ENCODE peak calls at places on chromosomes 7 and 10, in nine cellular contexts. L is neural progenitor cell, D is Peyer's patch, C is upper lobe of right lung, S is pancreas, N is A673, E is BJ, H is endothelial cell of umbilical vein, Z is heart right ventricle. J is an unnamed sample.

GRCh38 chr7:48101352-48101751 is 12.3 kb downstream of the UPP1 start:
- DNase-seq in N (no peak), H (no peak), L (no peak), Z (no peak), S (no peak), E (no peak), D (no peak), C (no peak), J (no peak)

GRCh38 chr7:154178890-154179289 is 126.7 kb downstream of the DPP6 start:
- DNase-seq in H (no peak), D (no peak), C (no peak), Z (no peak), S (no peak), L (no peak), E (no peak), N (no peak), J (no peak)

GRCh38 chr7:390761-391410 is 100.9 kb downstream of the FOXL3 start:
- DNase-seq in L (no peak), H (no peak), Z (no peak), N (no peak), S (peak), E (no peak), D (peak), C (peak), J (peak)

GRCh38 chr10:124279882-124280281 is 138.8 kb downstream of the OAT start:
- DNase-seq in D (peak), L (no peak), H (no peak), E (no peak), N (no peak), C (no peak), Z (no peak), S (no peak), J (peak)

GRCh38 chr10:109962247-109962646 is 38.9 kb upstream of the XPNPEP1 start:
- DNase-seq in Z (no peak), H (no peak), L (no peak), E (no peak), S (no peak), N (no peak), D (no peak), C (no peak), J (no peak)

GRCh38 chr7:157634401-157635147 is 297.8 kb downstream of the DNAJB6 start:
- DNase-seq in S (no peak), E (no peak), C (peak), D (no peak), H (no peak), Z (no peak), L (no peak), N (no peak), J (no peak)

GRCh38 chr7:23918856-23919255 is 208.8 kb downstream of the STK31 start:
- DNase-seq in L (no peak), D (no peak), N (no peak), H (no peak), E (peak), S (no peak), C (no peak), Z (no peak), J (no peak)

GRCh38 chr10:73537709-73538108 is 41.9 kb upstream of the PPP3CB start:
- DNase-seq in H (no peak), S (no peak), L (no peak), N (no peak), E (no peak), D (no peak), C (no peak), Z (no peak), J (no peak)

DNA sequence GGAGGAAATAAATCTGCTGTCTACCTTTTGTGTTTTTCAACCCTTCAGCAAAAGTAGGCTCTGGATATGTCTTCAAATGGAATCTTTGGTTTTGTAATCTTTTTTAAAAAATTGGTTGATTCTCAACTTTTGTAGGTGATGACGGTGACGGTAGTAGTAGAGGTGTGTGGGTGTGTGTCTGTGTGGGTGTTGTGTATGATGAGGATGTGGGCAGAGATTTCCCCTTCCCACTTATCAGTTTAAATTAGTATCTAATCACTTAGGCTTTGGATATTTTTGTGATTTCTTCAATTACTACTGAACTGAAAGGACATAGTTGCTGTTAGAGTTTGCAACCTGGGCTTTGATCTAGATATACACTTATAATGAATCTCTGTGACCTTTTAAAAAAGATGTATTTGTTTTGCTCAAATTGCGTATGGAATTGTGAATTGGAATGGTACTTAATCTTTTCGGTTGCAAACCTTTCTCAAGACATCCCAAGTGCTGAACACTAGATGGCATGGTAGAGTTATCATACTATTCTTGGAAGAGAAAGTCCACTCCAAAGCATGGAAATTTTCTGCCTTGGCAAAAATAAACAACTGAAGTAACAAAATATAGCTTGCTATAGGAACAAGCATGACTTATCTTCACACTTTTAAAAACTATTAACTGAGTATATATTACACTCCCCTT is 51.9 kb upstream of the A1CF start:
- DNase-seq in Z (no peak), S (no peak), H (peak), L (peak), D (no peak), N (peak), C (no peak), E (no peak), J (no peak)
- TF ChIP-seq CTCF in Z (peak), S (peak), H (peak), L (peak), D (peak), N (peak), C (peak), E (peak), J (peak)

GRCh38 chr7:90404777-90405176 is 1.5 kb downstream of the CLDN12 start:
- DNase-seq in L (no peak), Z (no peak), D (no peak), S (no peak), C (no peak), H (no peak), N (no peak), E (no peak), J (no peak)
- H3K4me3 ChIP-seq in L (peak), Z (peak), D (peak), S (no peak), C (peak), H (no peak), N (no peak), E (no peak), J (no peak)

DNA sequence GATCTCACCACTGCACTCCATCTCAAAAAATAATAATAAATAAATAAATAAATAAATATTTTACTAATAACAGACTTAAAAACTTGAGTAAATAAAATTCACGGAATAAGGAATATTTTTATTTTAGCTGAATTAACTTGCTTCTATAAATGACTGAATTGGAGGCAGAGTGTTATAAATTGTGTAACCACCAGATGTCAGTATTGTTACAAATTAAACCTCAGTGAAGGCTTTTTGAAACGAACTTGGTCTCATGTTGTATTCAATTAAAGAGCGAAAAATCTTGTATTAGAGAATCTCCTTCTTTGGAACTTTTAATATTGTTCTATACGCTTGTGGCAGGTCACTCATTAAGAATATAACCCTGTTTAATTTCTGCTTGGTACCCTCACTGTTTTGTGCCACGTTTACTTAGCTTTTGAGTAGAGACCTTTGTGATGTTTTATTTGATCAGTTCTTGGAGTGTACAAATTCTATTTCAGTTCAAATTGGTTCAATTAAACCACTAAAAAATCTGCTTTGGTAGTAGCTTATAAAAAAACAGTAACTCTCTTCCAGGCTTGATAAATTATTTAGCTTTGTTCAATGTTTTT is 45.6 kb upstream of the SCIN start:
- DNase-seq in E (peak), D (no peak), L (peak), Z (no peak), S (no peak), N (peak), H (peak), C (no peak), J (no peak)
- TF ChIP-seq CTCF in E (peak), D (peak), L (peak), Z (peak), S (peak), N (peak), H (peak), C (peak), J (peak)

DNA sequence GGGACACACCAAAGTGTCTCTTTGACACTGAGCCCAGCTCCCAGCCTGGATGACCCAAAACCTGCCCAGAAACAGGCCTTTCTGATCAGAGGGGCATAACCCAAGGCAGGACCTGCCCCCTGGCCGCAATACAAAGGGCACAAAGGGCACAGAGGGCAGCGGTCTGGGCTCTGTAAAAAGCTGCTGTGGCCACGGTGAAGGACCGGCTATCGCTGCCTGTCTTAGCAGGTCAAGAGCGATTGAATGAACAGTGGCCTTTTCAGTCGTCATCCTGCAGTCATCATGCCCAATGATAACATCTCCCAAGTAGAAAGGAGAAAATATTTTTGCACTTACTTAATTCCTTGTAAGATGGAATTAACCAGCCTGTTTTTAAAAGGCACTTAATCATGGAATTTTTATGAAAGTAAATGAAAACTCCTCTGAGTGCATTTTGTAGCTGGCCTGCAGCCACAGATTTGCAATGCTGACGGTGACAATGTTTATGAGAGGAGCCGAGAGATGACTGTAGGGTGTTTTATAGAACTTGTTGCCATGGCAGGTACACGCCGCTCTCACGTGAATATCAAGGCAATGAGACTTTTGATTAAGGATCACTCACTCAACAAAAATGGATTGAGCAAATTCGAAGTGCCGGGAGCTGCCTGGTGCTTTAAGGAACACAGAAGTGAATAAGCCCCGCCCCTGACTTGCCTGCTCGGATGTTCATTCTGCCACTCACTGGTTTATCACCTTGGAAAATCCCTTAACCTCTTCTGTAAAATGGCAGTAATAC is 47.3 kb upstream of the BHLHA15 start:
- DNase-seq in N (no peak), E (peak), S (no peak), L (no peak), H (peak), D (peak), C (no peak), Z (no peak), J (peak)
- H3K4me3 ChIP-seq in N (no peak), E (no peak), S (no peak), L (no peak), H (no peak), D (no peak), C (no peak), Z (no peak), J (no peak)

DNA sequence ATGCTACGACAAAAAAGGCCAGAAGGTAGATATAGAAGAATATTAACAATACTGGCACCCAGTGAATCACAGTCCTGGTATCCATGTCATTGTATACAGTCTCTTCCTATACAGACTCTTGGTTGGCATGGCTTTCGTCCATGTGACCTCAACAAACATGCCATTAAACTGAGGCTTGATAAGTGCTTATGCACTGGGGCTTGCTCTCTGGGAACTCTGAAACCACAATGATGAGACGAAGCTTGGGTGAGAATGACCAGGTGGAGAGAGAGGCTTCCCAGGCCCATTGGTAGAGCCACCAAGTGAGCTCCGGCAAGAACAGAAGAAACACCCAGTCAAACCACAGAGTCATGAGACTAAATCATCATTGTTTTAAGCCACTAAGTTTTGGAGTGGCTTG is 33.2 kb downstream of the PNPLA8 start:
- DNase-seq in H (no peak), N (no peak), S (no peak), D (no peak), E (no peak), L (no peak), C (no peak), Z (no peak), J (no peak)
- TF ChIP-seq CTCF in H (no peak), N (no peak), S (no peak), D (no peak), E (no peak), L (no peak), C (no peak), Z (no peak), J (no peak)

GRCh38 chr10:27621441-27621840 is 117.3 kb downstream of the RAB18 start:
- DNase-seq in N (no peak), H (no peak), L (no peak), Z (no peak), D (no peak), E (no peak), C (no peak), S (no peak), J (no peak)

GRCh38 chr10:27618036-27618615 is 114.0 kb downstream of the RAB18 start:
- DNase-seq in N (no peak), L (no peak), D (no peak), C (no peak), S (no peak), E (no peak), H (peak), Z (no peak), J (no peak)

GRCh38 chr10:27619329-27619728 is 115.2 kb downstream of the RAB18 start:
- DNase-seq in C (no peak), Z (no peak), E (no peak), S (no peak), H (no peak), L (no peak), D (no peak), N (no peak), J (no peak)

GRCh38 chr10:27618906-27619305 is 114.8 kb downstream of the RAB18 start:
- DNase-seq in E (no peak), N (no peak), S (no peak), L (no peak), Z (no peak), H (no peak), C (no peak), D (no peak), J (no peak)

DNA sequence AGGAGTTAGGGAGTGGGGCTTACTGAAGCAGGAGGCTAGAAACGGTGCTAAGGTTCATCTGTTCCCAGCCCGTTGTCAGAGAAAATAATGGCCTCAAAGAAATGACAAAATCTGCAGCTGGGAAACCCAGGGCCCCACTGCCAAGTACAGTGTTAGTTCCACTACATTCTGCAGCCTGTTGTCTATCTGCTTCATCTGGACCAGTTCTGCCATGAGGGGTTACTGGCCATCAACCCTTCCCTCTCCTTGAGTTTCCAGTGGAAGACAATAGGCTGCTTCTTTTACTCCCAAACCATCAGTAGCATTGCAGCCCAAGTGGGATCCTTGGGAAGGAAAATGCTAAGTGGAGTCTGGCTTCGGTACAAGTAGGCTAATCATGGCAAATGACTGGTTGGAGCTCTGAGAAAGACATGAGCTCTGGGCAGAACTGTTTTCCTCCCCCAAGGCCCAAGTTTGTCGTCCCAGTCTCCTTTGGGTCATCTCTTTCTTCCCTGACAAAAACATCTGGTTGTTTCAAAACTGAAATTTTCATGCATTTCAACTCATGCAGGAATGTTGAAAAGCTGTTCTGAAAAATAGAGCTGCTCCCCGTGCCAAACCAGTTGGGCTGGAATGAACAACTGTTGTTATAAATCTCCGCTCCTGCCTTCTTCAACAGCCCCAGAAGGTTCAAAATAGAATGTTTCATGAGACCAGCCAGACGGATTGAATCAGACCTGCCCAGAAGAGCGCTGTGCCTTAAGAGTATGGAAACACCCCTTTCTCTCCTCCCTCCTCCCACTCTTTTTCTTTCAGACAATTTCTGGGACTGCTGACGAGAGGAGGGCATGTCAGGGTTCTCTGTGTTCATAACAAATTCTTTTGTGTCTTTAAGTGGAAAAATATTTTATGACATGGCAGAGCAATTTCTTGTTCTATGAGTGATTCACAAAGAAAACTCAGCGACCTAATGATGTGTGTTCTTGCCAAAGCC is 116.6 kb downstream of the RAB18 start:
- DNase-seq in Z (no peak), L (no peak), H (no peak), N (peak), C (no peak), S (no peak), D (no peak), E (peak), J (no peak)
- H3K4me3 ChIP-seq in Z (no peak), L (no peak), H (no peak), N (no peak), C (no peak), S (no peak), D (no peak), E (no peak), J (no peak)

DNA sequence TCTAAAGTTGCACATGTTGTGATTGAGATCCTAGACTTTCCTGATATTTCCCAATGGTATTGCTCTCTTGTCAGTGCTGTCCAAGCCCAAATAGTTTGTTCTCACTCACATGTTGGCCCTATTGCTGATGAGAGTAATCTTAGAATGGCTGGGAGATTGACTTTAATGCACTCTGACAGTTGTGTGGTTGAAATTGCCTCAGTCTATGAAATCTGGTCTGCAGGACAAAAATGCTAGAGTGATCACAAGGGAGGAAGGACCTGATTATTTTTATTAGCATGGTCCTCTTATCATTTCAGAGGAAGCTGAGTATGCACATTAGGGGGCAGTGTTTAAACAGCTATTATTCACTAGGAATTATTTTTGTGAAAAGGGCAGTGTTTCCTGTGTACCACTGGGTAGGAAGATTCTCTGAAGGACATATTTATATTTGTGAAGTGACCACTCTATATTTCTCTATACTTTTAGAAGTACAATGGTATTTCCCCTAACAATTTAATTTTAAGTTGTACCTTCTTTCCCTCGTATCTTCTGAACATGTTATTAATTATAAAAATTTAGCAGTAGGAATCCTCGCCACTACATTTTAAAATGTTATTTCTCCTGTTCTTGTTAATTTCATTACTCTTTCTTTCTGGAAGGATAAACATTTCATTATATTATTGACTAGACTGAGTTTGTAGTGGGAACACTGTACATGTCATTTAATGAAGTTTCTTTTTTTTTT is 64.4 kb downstream of the SUGCT start:
- DNase-seq in E (peak), Z (no peak), C (no peak), L (peak), H (peak), S (no peak), N (peak), D (no peak), J (no peak)
- TF ChIP-seq CTCF in E (peak), Z (peak), C (peak), L (peak), H (peak), S (no peak), N (peak), D (no peak), J (peak)

DNA sequence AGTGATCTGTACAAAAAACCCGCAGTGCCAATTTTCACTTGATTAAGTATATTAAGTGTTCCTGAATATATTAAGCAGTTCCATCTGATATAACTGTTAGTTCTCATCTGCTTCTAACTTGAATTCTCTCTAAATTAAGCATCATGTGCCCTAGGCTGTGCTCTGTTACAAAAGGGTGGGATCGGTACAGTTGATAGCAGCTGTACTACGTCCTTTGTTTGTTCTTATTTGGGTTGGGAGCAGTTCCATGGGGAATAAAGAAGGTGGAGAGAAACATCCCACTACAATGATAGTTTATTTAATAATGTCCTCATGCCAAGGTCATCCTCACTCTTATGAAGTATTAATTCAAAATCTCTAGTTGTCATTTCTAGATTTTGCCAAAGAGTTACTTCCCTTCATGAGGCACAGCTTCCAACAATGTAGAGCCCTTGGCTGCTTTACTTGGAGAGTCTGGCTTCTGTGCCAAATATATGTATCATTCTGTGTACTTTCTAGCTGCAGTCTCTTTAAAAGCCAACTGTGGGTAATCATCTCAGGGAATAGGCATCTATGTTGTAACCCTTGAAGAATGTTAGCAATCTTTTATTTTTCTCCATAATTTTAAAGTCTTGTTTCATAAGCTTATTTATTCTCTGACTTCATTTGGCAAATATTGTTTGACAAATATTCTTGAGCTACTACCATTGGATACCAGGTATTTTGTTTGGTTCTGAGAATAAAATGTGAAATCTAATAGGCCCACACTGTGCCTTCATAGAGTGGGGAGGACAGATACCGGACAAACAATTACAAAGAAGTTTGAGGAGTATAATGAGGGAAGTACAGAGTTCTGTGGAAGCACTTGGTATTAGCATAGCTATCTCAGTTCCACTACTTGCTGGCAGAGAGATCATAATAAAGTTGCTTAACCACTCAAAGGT is 22.4 kb upstream of the AHR start:
- DNase-seq in E (peak), S (no peak), L (no peak), Z (no peak), H (peak), D (no peak), C (no peak), N (peak), J (no peak)
- H3K4me3 ChIP-seq in E (no peak), S (no peak), L (no peak), Z (no peak), H (no peak), D (no peak), C (no peak), N (no peak), J (no peak)

J was measured in RWPE2.